ENCODE peak calls at places on chromosome 15, in eight cellular contexts. M is mammary epithelial cell; S is RWPE2; Z is breast epithelium; Q is tibial artery; J is brain microvascular endothelial cell; W is WERI-Rb-1; A is CD8-positive, alpha-beta T cell. N is an unnamed sample.
A peak's percentile ranks its signal among the peaks of the same experiment; 100 is the strongest.

GRCh38 chr15:58342508-58342907 is 89.3 kb upstream of the LIPC start:
- DNase-seq in M (no peak), S (no peak), Z (no peak), Q (no peak), J (no peak), W (no peak), A (no peak), N (no peak)

GRCh38 chr15:59186501-59186900 is 20.1 kb upstream of the LDHAL6B start:
- DNase-seq in M (no peak), S (peak; percentile 15), Z (no peak), Q (no peak), J (no peak), W (no peak), A (no peak), N (no peak)

GRCh38 chr15:66878761-66879160 is 176.7 kb downstream of the SMAD6 start:
- DNase-seq in M (no peak), S (no peak), Z (no peak), Q (no peak), J (no peak), W (no peak), A (no peak), N (no peak)

GRCh38 chr15:41978534-41978933 is 6.2 kb upstream of the EHD4 start:
- DNase-seq in M (no peak), S (no peak), Z (no peak), Q (peak; percentile 4), J (no peak), W (no peak), A (no peak), N (no peak)

GRCh38 chr15:88932271-88932874 is 19.2 kb upstream of the MFGE8 start:
- DNase-seq in M (peak; percentile 19), S (no peak), Z (no peak), Q (no peak), J (no peak), W (no peak), A (no peak), N (no peak)

GRCh38 chr15:40847225-40847961 is 3.5 kb downstream of the SPINT1 start:
- DNase-seq in M (peak; percentile 65), S (no peak), Z (peak; percentile 82), Q (peak; percentile 75), J (peak; percentile 25), W (peak; percentile 88), A (no peak), N (no peak)

GRCh38 chr15:82129769-82130168 is 84.0 kb upstream of the MEX3B start:
- DNase-seq in M (no peak), S (no peak), Z (no peak), Q (no peak), J (peak; percentile 94), W (no peak), A (no peak), N (no peak)

GRCh38 chr15:92521624-92522008 is 127.9 kb downstream of the ST8SIA2 start:
- DNase-seq in M (peak; percentile 62), S (no peak), Z (peak; percentile 81), Q (peak; percentile 86), J (peak; percentile 83), W (peak; percentile 89), A (no peak), N (peak; percentile 52)

GRCh38 chr15:71885390-71885789 is 75.0 kb downstream of the NR2E3 start:
- DNase-seq in M (no peak), S (no peak), Z (no peak), Q (no peak), J (no peak), W (no peak), A (no peak), N (no peak)

GRCh38 chr15:56038015-56038414 is 44.6 kb upstream of the NEDD4 start:
- DNase-seq in M (peak; percentile 66), S (no peak), Z (no peak), Q (no peak), J (no peak), W (no peak), A (no peak), N (peak; percentile 43)

GRCh38 chr15:29844290-29844903 is 22.1 kb upstream of the TJP1 start:
- DNase-seq in M (peak; percentile 90), S (no peak), Z (no peak), Q (no peak), J (no peak), W (no peak), A (no peak), N (no peak)

GRCh38 chr15:42306681-42307080 is 33.4 kb upstream of the TMEM87A start:
- DNase-seq in M (no peak), S (no peak), Z (no peak), Q (no peak), J (no peak), W (no peak), A (no peak), N (no peak)

GRCh38 chr15:51736646-51737537 is 563 bp downstream of the LYSMD2 start:
- DNase-seq in M (no peak), S (no peak), Z (no peak), Q (peak; percentile 73), J (no peak), W (peak; percentile 63), A (peak; percentile 23), N (peak; percentile 54)

DNA sequence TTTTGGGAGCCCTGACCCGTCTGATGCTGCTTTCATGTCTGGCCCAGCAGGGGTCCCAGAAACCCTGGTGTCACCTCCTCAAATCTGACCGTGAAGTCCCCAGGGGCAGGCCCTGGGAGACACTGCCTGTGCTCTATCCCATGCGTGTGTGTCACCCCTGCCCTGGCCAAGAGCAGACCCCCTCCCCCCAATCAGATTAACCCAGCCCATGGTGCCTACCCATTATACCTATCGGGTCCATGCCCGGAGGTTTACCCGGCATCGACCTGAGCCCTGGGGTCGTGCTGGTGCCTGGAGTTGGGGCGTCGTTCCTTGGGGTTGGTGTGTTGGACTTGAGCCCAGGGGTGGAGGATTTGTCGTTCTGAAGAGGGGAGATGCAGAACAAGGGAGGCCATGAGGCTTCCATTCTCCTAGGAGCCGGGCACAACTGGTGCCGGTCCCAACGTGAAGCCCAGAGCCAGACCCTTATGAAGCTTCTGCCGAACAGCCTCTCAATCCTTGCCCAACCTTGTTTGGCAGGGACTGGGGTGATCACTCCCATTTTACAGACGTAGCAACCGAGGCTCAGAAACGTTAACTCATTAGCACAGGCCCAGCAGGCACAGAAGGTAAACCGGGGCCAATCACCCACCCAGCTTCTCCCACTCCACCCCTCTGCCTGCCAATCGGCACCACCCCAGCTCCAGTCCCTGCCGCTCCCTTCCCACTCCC is 39.6 kb downstream of the TLE3 start:
- DNase-seq in M (no peak), S (peak; percentile 72), Z (no peak), Q (peak; percentile 52), J (no peak), W (no peak), A (no peak), N (no peak)
- H3K36me3 ChIP-seq in M (peaks cover 8% of the 10 kb centered on the region), S (peaks cover 88% of the 10 kb centered on the region), Z (peaks cover 20% of the 10 kb centered on the region), Q (peaks cover 81% of the 10 kb centered on the region), J (peaks cover 78% of the 10 kb centered on the region), W (peaks cover 98% of the 10 kb centered on the region), A (peaks cover 91% of the 10 kb centered on the region), N (peaks cover 66% of the 10 kb centered on the region)

DNA sequence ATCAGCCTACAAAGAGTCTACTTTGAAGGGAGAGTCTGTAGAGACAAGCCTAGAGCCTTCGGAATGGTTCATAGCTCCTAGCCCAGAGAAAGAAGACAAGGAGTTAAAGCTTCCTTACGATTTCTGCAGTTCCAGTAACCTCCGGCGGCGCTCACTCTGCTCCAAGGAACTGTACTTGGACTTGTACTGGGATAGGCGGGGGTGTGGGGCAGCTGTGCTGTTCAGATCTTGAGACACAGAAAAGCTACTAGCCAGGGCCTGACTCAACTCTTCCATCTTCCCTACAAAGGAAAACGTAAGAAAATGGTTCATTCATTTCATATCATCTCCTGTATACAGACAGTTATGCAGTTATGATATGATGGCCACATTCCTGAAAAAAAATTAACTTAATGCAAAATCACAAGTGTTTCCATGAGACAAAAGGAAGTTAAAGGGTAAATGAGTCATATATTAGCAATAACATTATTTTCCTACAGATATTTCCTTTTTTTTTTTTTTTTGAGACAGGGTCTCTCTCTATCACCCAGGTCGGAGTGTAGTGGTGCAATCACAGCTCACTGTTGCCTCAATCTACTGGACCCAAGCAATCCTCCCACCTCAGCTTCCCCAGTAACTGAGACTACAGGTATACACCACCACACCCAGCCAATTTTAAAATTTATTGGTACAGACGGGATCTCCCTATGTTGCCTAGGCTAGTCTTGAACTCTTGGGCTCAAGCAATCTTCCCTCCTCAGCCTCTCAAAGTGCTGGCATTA is 4.6 kb downstream of the SNUPN start:
- DNase-seq in M (peak; percentile 78), S (peak; percentile 85), Z (peak; percentile 65), Q (peak; percentile 92), J (peak; percentile 90), W (no peak), A (no peak), N (no peak)
- H3K4me3 ChIP-seq in M (peak overlapping the region; percentile 4), S (no peak overlapping the region), Z (peak overlapping the region; percentile 54), Q (peak overlapping the region; percentile 40), J (peak overlapping the region; percentile 36), W (no peak overlapping the region), A (no peak overlapping the region), N (no peak overlapping the region)

GRCh38 chr15:101801048-101801447 is 2.3 kb upstream of the OR4F6 start:
- DNase-seq in M (no peak), S (no peak), Z (no peak), Q (no peak), J (no peak), W (no peak), A (no peak), N (no peak)
- H3K27ac ChIP-seq in M (no peak overlapping the region), S (no peak overlapping the region), Z (no peak overlapping the region), Q (no peak overlapping the region), J (no peak overlapping the region), W (no peak overlapping the region), A (no peak overlapping the region), N (no peak overlapping the region)

GRCh38 chr15:49110158-49110944 is 45.0 kb downstream of the COPS2 start:
- DNase-seq in M (no peak), S (no peak), Z (no peak), Q (no peak), J (no peak), W (no peak), A (no peak), N (no peak)
- H3K36me3 ChIP-seq in M (peaks cover 7% of the 10 kb centered on the region), S (peaks cover 43% of the 10 kb centered on the region), Z (no peaks in the 10 kb centered on the region), Q (peaks cover 17% of the 10 kb centered on the region), J (peaks cover 15% of the 10 kb centered on the region), W (no peaks in the 10 kb centered on the region), A (no peaks in the 10 kb centered on the region), N (peaks cover 4% of the 10 kb centered on the region)

GRCh38 chr15:39685999-39686613 is 96.5 kb downstream of the FSIP1 start:
- DNase-seq in M (peak; percentile 36), S (no peak), Z (peak; percentile 32), Q (no peak), J (peak; percentile 58), W (peak; percentile 17), A (no peak), N (peak; percentile 5)
- H3K4me3 ChIP-seq in M (no peak overlapping the region), S (no peak overlapping the region), Z (no peak overlapping the region), Q (no peak overlapping the region), J (no peak overlapping the region), W (no peak overlapping the region), A (no peak overlapping the region), N (no peak overlapping the region)

DNA sequence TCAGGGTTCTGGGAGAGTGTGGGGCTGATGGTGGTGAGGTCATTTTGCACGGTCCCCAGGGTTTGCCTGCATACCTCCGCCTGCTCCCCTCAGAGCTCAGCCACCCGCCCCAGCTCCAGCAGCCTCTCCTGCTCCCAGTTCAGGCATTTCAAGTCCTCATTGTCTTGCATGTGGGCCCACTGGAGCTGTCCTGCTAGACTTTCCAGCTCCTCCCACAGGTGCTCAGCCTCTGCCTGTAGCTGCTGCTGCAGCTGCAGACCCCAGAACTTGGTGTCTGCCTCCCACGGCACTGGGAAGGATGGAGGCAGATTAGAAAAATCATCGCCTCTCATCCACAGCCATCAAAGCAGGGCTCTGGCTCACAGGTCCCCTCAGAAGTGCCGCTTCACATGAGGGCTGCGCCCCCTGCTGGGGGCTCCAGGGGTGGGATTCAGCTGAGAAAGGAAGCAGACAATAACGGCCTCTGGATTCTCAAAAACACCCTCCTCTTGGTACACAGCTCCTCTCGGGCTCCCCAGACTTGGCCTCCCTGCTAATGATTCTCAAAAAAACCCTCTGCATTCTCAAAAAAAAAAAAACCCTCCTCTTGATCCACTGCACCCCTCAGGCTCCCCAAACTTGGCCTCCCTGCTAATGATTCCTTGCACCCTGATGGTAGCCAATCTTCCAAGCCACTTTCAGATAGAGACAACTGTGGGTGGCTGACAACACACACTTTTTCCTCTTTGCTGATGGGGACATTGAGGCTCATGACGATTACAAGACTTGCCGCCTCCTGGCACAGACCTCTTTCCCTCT is 89.3 kb upstream of the C2CD4B start:
- DNase-seq in M (peak; percentile 43), S (no peak), Z (no peak), Q (no peak), J (peak; percentile 56), W (peak; percentile 85), A (peak; percentile 8), N (peak; percentile 14)
- H3K27ac ChIP-seq in M (no peak overlapping the region), S (no peak overlapping the region), Z (no peak overlapping the region), Q (no peak overlapping the region), J (no peak overlapping the region), W (no peak overlapping the region), A (no peak overlapping the region), N (no peak overlapping the region)

N was measured in CD8-positive, alpha-beta memory T cell.